ENCODE peak calls at places on chromosomes 12 and 14, in five cellular contexts. X, M, A, Q and H are unnamed samples.

GRCh38 chr12:71947645-71948105 is 9.0 kb downstream of the TPH2 start:
- DNase-seq in X (peak; percentile 63), M (no peak), A (peak; percentile 86), Q (peak; percentile 31), H (peak; percentile 41)

GRCh38 chr12:66065146-66065545 is 65.4 kb downstream of the LLPH start:
- DNase-seq in X (no peak), M (no peak), A (peak; percentile 47), Q (no peak), H (no peak)

GRCh38 chr12:90235642-90236041 is 527.0 kb upstream of the ATP2B1 start:
- DNase-seq in X (peak; percentile 26), M (no peak), A (no peak), Q (no peak), H (peak; percentile 86)

GRCh38 chr12:124570810-124571209 is 3.4 kb upstream of the NCOR2 start:
- DNase-seq in X (no peak), M (no peak), A (no peak), Q (no peak), H (no peak)

GRCh38 chr14:75911883-75912282 is 69.9 kb downstream of the TGFB3 start:
- DNase-seq in X (no peak), M (no peak), A (no peak), Q (no peak), H (peak; percentile 23)

GRCh38 chr14:74909501-74909900 is 13.6 kb downstream of the RPS6KL1 start:
- DNase-seq in X (no peak), M (no peak), A (no peak), Q (no peak), H (no peak)

GRCh38 chr14:20768593-20768892 is 339 bp downstream of the EDDM3B start:
- DNase-seq in X (no peak), M (no peak), A (no peak), Q (no peak), H (no peak)

GRCh38 chr12:109946505-109946904 is 46.4 kb downstream of the TCHP start:
- DNase-seq in X (no peak), M (no peak), A (peak; percentile 65), Q (no peak), H (peak; percentile 39)

GRCh38 chr14:104957146-104958113 is 20.7 kb downstream of the AHNAK2 start:
- DNase-seq in X (no peak), M (no peak), A (no peak), Q (no peak), H (no peak)

GRCh38 chr12:106359620-106360399 is 2.3 kb downstream of the POLR3B start:
- DNase-seq in X (no peak), M (no peak), A (no peak), Q (no peak), H (peak; percentile 16)

GRCh38 chr14:99779751-99780150 is 13.5 kb upstream of the EML1 start:
- DNase-seq in X (peak; percentile 97), M (no peak), A (peak; percentile 76), Q (no peak), H (peak; percentile 37)

GRCh38 chr14:23365353-23366162 is 586 bp upstream of the EFS start:
- DNase-seq in X (no peak), M (no peak), A (peak; percentile 5), Q (no peak), H (no peak)

GRCh38 chr12:92075425-92075891 is 70.2 kb downstream of the BTG1 start:
- DNase-seq in X (peak; percentile 68), M (no peak), A (peak; percentile 72), Q (no peak), H (peak; percentile 82)